ENCODE peak calls at places on chromosome 9, in four cellular contexts. W, T, D and R are unnamed samples.

GRCh38 chr9:71826289-71826688 is 58.0 kb upstream of the CEMIP2 start:
- DNase-seq in W (no peak), T (peak), D (no peak), R (no peak)

GRCh38 chr9:69894720-69895119 is 74.1 kb downstream of the CFAP95 start:
- DNase-seq in W (no peak), T (no peak), D (no peak), R (no peak)

GRCh38 chr9:127311239-127311741 is 46.7 kb downstream of the GARNL3 start:
- DNase-seq in W (peak), T (peak), D (peak), R (no peak)

GRCh38 chr9:136495401-136495800 is 12.6 kb upstream of the SEC16A start:
- DNase-seq in W (no peak), T (no peak), D (no peak), R (no peak)

GRCh38 chr9:69044226-69045219 is 9.0 kb downstream of the FXN start:
- DNase-seq in W (no peak), T (no peak), D (peak), R (no peak)

GRCh38 chr9:133874061-133874638 is 118.0 kb downstream of the VAV2 start:
- DNase-seq in W (no peak), T (peak), D (peak), R (no peak)

GRCh38 chr9:105693435-105694275 is 686 bp upstream of the TMEM38B start:
- DNase-seq in W (no peak), T (peak), D (peak), R (no peak)

GRCh38 chr9:68897557-68898145 is 116.3 kb downstream of the PRKACG start:
- DNase-seq in W (no peak), T (no peak), D (no peak), R (no peak)

GRCh38 chr9:91151014-91151740 is 210.5 kb downstream of the AUH start:
- DNase-seq in W (no peak), T (peak), D (peak), R (no peak)

GRCh38 chr9:94554078-94554438 is 825 bp upstream of the PCAT7 start:
- DNase-seq in W (peak), T (no peak), D (no peak), R (no peak)

GRCh38 chr9:94560237-94560636 is 5.4 kb downstream of the PCAT7 start:
- DNase-seq in W (no peak), T (no peak), D (peak), R (no peak)

GRCh38 chr9:94553029-94553938 is 1.6 kb upstream of the PCAT7 start:
- DNase-seq in W (peak), T (no peak), D (no peak), R (no peak)

GRCh38 chr9:94554439-94555331 is at the start of gene PCAT7:
- DNase-seq in W (peak), T (peak), D (no peak), R (no peak)
- TF ChIP-seq CTCF in W (peak), T (peak), D (peak), R (no peak)

GRCh38 chr9:95189230-95190098 is 128.0 kb downstream of the FANCC start:
- DNase-seq in W (no peak), T (no peak), D (no peak), R (no peak)

GRCh38 chr9:95192631-95193030 is 124.9 kb downstream of the FANCC start:
- DNase-seq in W (no peak), T (no peak), D (no peak), R (no peak)

GRCh38 chr9:95193480-95193879 is 124.0 kb downstream of the FANCC start:
- DNase-seq in W (no peak), T (no peak), D (no peak), R (no peak)

GRCh38 chr9:95190413-95190812 is 127.1 kb downstream of the FANCC start:
- DNase-seq in W (no peak), T (no peak), D (peak), R (no peak)

DNA sequence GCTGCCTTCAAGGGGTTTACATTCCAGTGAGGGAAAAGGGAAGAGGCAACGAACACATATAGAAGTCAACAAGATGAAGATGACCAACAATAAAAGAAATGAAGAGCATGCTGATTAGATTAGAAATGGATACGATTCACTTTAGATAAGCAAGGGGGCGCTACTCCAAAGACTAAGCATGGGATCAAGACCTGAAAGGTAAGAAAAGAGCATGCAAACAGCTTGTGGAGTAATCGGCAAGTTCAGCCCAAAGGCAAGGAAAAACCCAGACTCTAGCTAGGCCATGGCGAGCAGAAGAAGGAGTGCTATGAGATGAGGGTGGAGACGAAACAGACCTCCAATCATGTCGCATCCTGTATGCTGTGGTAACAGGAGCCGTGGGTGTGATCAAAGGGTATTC is 124.4 kb downstream of the FANCC start:
- DNase-seq in W (no peak), T (no peak), D (no peak), R (no peak)
- TF ChIP-seq CTCF in W (no peak), T (no peak), D (peak), R (no peak)

GRCh38 chr9:12462861-12463260 is 230.3 kb upstream of the TYRP1 start:
- DNase-seq in W (no peak), T (no peak), D (no peak), R (no peak)

GRCh38 chr9:12464368-12464767 is 228.8 kb upstream of the TYRP1 start:
- DNase-seq in W (no peak), T (no peak), D (no peak), R (no peak)

GRCh38 chr9:12463641-12464040 is 229.5 kb upstream of the TYRP1 start:
- DNase-seq in W (no peak), T (no peak), D (no peak), R (no peak)

GRCh38 chr9:12461759-12462158 is 231.4 kb upstream of the TYRP1 start:
- DNase-seq in W (no peak), T (no peak), D (no peak), R (no peak)

GRCh38 chr9:12464910-12465512 is 228.2 kb upstream of the TYRP1 start:
- DNase-seq in W (no peak), T (peak), D (no peak), R (no peak)
- TF ChIP-seq CTCF in W (peak), T (peak), D (peak), R (no peak)

GRCh38 chr9:14238044-14238443 is 75.9 kb downstream of the NFIB start:
- DNase-seq in W (no peak), T (peak), D (peak), R (no peak)
- TF ChIP-seq CTCF in W (no peak), T (no peak), D (no peak), R (no peak)

DNA sequence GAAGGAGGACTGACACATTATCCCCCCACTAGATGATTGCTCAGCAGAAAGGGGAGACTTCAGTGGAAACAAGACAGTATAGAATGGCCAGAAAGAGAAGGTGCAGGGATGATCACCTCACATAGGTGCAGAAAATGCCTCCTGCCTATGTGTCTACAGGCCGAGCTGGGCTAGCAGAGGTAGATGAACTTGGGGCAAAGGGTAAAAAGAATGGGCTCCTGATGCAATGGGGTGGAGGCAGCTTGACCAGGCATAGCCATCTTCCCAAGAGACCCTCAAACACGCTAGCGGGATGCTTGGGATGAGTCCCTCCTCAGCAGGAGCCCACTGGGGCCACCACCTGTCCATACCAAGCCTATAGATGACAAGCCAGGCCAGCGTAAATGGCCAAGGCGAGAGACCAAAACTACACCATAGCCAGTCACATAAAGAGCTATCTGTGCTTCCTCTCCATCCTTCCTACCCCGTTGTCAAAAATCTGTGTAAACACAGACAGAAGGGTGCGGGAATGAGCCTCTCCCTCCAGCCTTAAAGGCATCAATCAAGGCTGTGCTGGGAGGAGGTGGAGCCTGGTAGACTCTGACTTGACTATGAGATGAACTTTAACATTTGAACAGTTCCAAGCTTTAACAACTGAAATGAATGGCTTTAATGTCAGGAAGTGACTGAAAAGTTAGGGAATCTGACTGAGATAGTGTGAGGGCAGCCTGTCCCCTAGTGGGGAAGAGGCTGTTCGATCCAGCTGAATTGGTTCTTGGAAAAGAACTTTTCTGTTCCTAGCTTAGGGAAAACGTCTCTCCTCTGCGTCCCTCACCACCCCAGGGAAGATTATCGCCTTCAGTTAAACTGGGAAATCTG is 10.4 kb downstream of the C9orf152 start:
- DNase-seq in W (peak), T (no peak), D (no peak), R (no peak)
- TF ChIP-seq CTCF in W (peak), T (no peak), D (no peak), R (no peak)

GRCh38 chr9:124855944-124856773 is 2.9 kb downstream of the WDR38 start:
- DNase-seq in W (no peak), T (peak), D (peak), R (no peak)
- TF ChIP-seq CTCF in W (no peak), T (peak), D (peak), R (no peak)

DNA sequence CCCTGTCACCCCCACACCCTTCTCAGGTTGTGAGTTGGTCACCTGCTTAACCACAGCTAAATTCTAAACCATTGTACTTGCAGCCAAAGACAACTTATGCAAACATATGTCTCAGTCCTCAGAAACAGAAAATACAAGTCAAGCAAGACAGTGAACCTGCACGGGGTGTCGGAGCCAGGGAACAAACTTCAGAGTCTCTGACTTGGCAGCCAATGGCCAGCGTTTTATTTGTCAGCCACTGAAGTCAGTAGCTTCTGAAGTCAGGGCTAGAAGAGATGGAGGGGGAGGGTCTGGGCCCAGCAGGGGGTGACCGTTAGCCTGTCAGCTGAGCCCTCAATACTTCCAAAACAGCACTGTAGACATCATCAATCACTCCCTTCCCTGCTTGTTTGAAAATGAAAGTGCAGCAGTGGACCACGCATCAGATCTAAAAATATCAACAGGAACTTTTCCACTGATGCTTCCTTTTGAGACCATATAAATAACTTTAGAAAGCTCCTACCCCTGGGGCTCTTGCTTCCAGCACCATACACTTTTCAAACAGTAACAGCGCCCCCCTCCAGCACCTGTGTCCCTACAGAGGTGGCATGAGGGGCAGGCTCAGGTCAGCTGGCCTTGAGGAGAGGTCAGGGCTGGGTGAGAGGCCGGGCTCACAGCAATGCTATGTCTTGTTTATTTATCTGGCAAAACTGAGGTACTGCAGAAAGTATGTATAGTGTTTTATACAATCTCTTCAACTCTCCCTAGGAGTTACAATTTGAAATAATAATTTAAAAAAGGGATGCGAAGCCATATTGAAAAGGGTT is 142.5 kb downstream of the ACER2 start:
- DNase-seq in W (no peak), T (no peak), D (no peak), R (no peak)
- TF ChIP-seq CTCF in W (no peak), T (no peak), D (no peak), R (no peak)

GRCh38 chr9:114287001-114287762 is 35.7 kb upstream of the ORM1 start:
- DNase-seq in W (no peak), T (no peak), D (no peak), R (no peak)

GRCh38 chr9:114286146-114286679 is 36.7 kb upstream of the ORM1 start:
- DNase-seq in W (no peak), T (no peak), D (no peak), R (no peak)

GRCh38 chr9:114283551-114284111 is 39.3 kb upstream of the ORM1 start:
- DNase-seq in W (no peak), T (no peak), D (no peak), R (no peak)

GRCh38 chr9:114284316-114285060 is 38.4 kb upstream of the ORM1 start:
- DNase-seq in W (no peak), T (peak), D (no peak), R (no peak)

GRCh38 chr9:114285166-114285867 is 37.6 kb upstream of the ORM1 start:
- DNase-seq in W (no peak), T (peak), D (no peak), R (no peak)
- TF ChIP-seq CTCF in W (no peak), T (no peak), D (no peak), R (no peak)

DNA sequence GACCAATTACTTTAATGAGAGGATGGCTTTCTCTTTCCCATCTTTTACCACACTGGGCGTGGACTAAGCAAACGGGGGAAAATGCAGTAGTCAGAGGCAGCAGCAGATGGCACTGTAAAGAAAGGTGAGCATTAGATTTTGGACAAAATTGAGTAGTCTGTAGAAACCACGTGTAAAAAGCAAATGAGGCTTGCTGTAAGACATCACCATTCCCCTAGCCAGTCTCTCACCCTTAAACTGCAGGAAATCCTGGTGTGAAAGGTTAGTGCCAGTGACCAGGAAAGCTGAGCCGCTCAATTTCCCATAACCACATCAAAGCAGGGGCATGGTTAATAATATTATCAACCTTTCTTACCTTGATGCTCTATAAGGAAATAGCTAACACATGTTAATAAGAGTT is 31.8 kb downstream of the SPATA31C2 start:
- DNase-seq in W (peak), T (peak), D (peak), R (no peak)
- TF ChIP-seq CTCF in W (peak), T (peak), D (peak), R (no peak)

GRCh38 chr9:96720435-96720834 is 57.5 kb downstream of the ZNF510 start:
- DNase-seq in W (no peak), T (no peak), D (no peak), R (no peak)
- TF ChIP-seq CTCF in W (no peak), T (no peak), D (no peak), R (no peak)